ENCODE peak calls at places on chromosomes 13 and 19, in five cellular contexts. M is A549, U is GM10248, R is fibroblast of mammary gland, Q is colonic mucosa. K is an unnamed sample.

GRCh38 chr13:89554801-89555200 is 1792.7 kb upstream of the MIR17HG start:
- DNase-seq in M (no peak), U (no peak), R (no peak), Q (no peak), K (no peak)

GRCh38 chr19:16381756-16382401 is 57.3 kb downstream of the KLF2 start:
- DNase-seq in M (no peak), U (no peak), R (peak; percentile 86), Q (no peak), K (no peak)

GRCh38 chr13:51996660-51997059 is 14.6 kb downstream of the ATP7B start:
- DNase-seq in M (no peak), U (no peak), R (no peak), Q (no peak), K (no peak)

GRCh38 chr13:107582171-107582570 is 633.2 kb downstream of the LIG4 start:
- DNase-seq in M (no peak), U (no peak), R (no peak), Q (no peak), K (no peak)

GRCh38 chr19:15464394-15465385 is at the start of gene RASAL3:
- DNase-seq in M (no peak), U (peak; percentile 70), R (no peak), Q (peak; percentile 35), K (no peak)

GRCh38 chr13:99280166-99280565 is 22.0 kb upstream of the GPR18 start:
- DNase-seq in M (no peak), U (no peak), R (peak; percentile 82), Q (peak; percentile 51), K (peak; percentile 55)

GRCh38 chr13:98571955-98572662 is 4.8 kb downstream of the STK24 start:
- DNase-seq in M (no peak), U (no peak), R (peak; percentile 92), Q (peak; percentile 56), K (peak; percentile 80)

GRCh38 chr19:56350416-56351045 is 35.9 kb upstream of the ZSCAN5A start:
- DNase-seq in M (peak; percentile 60), U (peak; percentile 37), R (peak; percentile 51), Q (peak; percentile 49), K (no peak)

GRCh38 chr13:110421696-110422395 is 114.8 kb downstream of the COL4A2 start:
- DNase-seq in M (no peak), U (no peak), R (peak; percentile 88), Q (no peak), K (no peak)

GRCh38 chr19:22263121-22263520 is 23.1 kb upstream of the ZNF729 start:
- DNase-seq in M (no peak), U (no peak), R (no peak), Q (no peak), K (no peak)

GRCh38 chr13:73056054-73056962 is 2.5 kb upstream of the KLF5 start:
- DNase-seq in M (peak; percentile 76), U (no peak), R (peak; percentile 80), Q (no peak), K (no peak)

GRCh38 chr19:18660051-18660910 is 23.2 kb upstream of the CRTC1 start:
- DNase-seq in M (peak; percentile 68), U (no peak), R (peak; percentile 81), Q (no peak), K (no peak)

GRCh38 chr19:6095760-6096159 is 14.5 kb downstream of the RFX2 start:
- DNase-seq in M (no peak), U (no peak), R (no peak), Q (no peak), K (no peak)

GRCh38 chr19:1355258-1355973 is 28.3 kb upstream of the NDUFS7 start:
- DNase-seq in M (no peak), U (peak; percentile 42), R (peak; percentile 11), Q (peak; percentile 41), K (no peak)

GRCh38 chr13:52010890-52011689 is at the start of gene ATP7B:
- DNase-seq in M (peak; percentile 5), U (peak; percentile 41), R (no peak), Q (peak; percentile 41), K (no peak)

GRCh38 chr13:51218691-51219090 is 3.5 kb upstream of the FAM124A start:
- DNase-seq in M (no peak), U (no peak), R (no peak), Q (no peak), K (no peak)

GRCh38 chr19:38251564-38252051 is 4.6 kb downstream of the PPP1R14A start:
- DNase-seq in M (no peak), U (no peak), R (no peak), Q (no peak), K (no peak)

GRCh38 chr13:106381083-106381482 is 154.4 kb downstream of the EFNB2 start:
- DNase-seq in M (no peak), U (no peak), R (no peak), Q (no peak), K (no peak)

GRCh38 chr19:54035215-54036178 is 28.2 kb downstream of the VSTM1 start:
- DNase-seq in M (peak; percentile 52), U (no peak), R (peak; percentile 94), Q (no peak), K (peak; percentile 70)

GRCh38 chr13:113046066-113046882 is 59.3 kb upstream of the F7 start:
- DNase-seq in M (no peak), U (no peak), R (no peak), Q (no peak), K (no peak)

GRCh38 chr13:50999641-51000040 is 90.0 kb downstream of the RNASEH2B start:
- DNase-seq in M (no peak), U (no peak), R (no peak), Q (no peak), K (no peak)

GRCh38 chr13:90615236-90615635 is 732.3 kb upstream of the MIR17HG start:
- DNase-seq in M (no peak), U (no peak), R (no peak), Q (no peak), K (no peak)

GRCh38 chr19:17325133-17325532 is 9.5 kb downstream of the ANO8 start:
- DNase-seq in M (no peak), U (no peak), R (no peak), Q (no peak), K (no peak)

GRCh38 chr13:75870397-75870801 is 234.3 kb downstream of the LMO7 start:
- DNase-seq in M (peak; percentile 14), U (peak; percentile 37), R (peak; percentile 30), Q (no peak), K (no peak)

GRCh38 chr13:45179428-45179827 is 21.4 kb downstream of the KCTD4 start:
- DNase-seq in M (peak; percentile 33), U (no peak), R (peak; percentile 50), Q (peak; percentile 40), K (no peak)

GRCh38 chr13:109680288-109680687 is 106.1 kb downstream of the IRS2 start:
- DNase-seq in M (no peak), U (no peak), R (no peak), Q (no peak), K (no peak)

GRCh38 chr13:107025991-107026390 is 458.1 kb upstream of the ARGLU1 start:
- DNase-seq in M (no peak), U (no peak), R (peak; percentile 2), Q (no peak), K (no peak)

GRCh38 chr13:110327036-110327790 is 20.1 kb downstream of the COL4A2 start:
- DNase-seq in M (no peak), U (no peak), R (no peak), Q (no peak), K (no peak)

GRCh38 chr13:24693862-24694471 is 13.8 kb downstream of the ATP12A start:
- DNase-seq in M (peak; percentile 71), U (peak; percentile 79), R (peak; percentile 60), Q (peak; percentile 49), K (no peak)

GRCh38 chr19:50198431-50199253 is 4.8 kb upstream of the MYH14 start:
- DNase-seq in M (no peak), U (no peak), R (no peak), Q (no peak), K (no peak)

GRCh38 chr19:16627928-16628182 is 149 bp downstream of the MED26 start:
- DNase-seq in M (no peak), U (no peak), R (no peak), Q (no peak), K (no peak)

GRCh38 chr19:49567722-49568454 is 12.5 kb downstream of the NOSIP start:
- DNase-seq in M (no peak), U (no peak), R (peak; percentile 58), Q (peak; percentile 80), K (no peak)

GRCh38 chr19:35269425-35270117 is 809 bp downstream of the USF2 start:
- DNase-seq in M (peak; percentile 97), U (peak; percentile 89), R (peak; percentile 74), Q (peak; percentile 92), K (peak; percentile 24)

DNA sequence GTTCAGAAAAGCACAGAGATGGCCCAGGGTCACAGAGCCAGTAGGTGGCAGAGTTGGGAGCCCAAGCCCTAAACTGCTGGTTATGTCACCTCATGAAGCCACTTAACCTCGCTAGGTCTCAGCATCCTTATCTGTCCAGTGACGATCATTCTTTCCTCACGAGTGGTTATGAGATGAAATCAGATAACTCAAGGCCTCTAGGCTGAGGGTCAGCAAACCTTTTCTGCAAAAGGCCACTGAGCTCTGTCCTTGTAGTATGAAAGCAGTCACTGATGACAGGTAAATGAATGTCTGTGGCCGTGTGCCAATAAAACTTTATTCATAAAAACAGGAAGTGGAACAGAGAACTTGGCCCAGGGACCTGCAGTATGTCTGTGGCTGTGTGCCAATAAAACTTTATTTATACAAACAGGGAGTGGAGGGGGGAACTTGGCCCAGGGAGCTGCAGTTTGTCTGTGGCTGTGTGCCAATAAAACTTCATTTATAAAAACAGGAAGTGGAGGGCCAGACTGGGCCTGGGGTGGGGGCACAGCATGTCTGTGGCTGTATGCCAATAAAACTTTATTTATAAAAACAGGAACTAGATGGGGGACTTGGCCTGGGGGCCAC is 71.2 kb downstream of the GNG7 start:
- DNase-seq in M (no peak), U (no peak), R (peak; percentile 46), Q (no peak), K (no peak)
- TF ChIP-seq CTCF in M (no peak), U (no peak), R (no peak), Q (no peak), K (no peak)

GRCh38 chr19:47255947-47256687 is at the start of gene CCDC9:
- DNase-seq in M (peak; percentile 99), U (peak; percentile 95), R (peak; percentile 94), Q (peak; percentile 96), K (peak; percentile 92)
- TF ChIP-seq CTCF in M (no peak), U (no peak), R (no peak), Q (no peak), K (no peak)

DNA sequence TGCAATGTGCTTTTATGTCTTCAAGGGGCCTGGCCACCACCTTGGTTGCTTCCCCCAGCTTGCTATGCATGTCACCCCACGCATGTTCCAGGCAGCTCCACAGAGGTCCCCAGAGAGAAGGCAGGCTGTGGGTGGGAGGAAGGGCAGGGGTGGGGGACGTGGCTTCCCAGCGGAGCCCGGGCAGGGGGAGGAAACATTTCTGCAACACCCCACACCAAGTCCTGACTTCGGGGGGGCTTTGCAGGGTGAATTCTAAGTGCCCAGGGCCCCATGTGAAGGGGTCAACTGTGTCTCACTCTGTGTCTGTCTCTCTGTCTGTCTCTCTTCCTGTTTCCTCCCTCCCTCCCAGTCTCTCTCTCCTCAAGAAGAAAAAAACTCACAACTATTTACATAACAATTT is 39.6 kb downstream of the LTBP4 start:
- DNase-seq in M (peak; percentile 70), U (no peak), R (no peak), Q (no peak), K (no peak)
- TF ChIP-seq CTCF in M (no peak), U (no peak), R (no peak), Q (no peak), K (no peak)

DNA sequence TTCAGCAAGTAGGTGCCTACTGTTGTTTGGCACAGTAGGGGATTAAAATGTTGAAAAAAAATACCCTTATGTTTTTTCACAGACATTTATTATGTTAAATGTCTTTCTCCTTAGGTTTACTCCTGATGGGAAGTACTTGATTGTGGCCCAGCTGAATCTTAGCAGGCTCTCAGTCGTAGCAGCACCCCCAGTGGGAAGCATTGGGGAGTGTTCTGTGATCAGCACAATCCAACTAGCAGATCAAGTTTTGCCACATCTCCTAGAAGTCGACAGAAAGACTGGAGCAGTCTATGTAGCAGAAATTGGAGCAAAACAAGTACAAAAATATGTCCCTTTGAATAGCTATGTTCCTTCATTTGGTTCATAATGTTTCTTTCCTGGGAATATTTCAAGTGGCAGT is 9.3 kb downstream of the NHLRC3 start:
- DNase-seq in M (no peak), U (no peak), R (no peak), Q (no peak), K (no peak)
- TF ChIP-seq CTCF in M (no peak), U (no peak), R (peak; percentile 9), Q (no peak), K (no peak)